ENCODE peak calls at places on chromosomes 6 and 20, in four cellular contexts. One of them, this sample, is unnamed.

GRCh38 chr6:31402324-31403282 is 792 bp upstream of the MICA start:
- DNase-seq in IMR-90: no peak
- DNase-seq in H1: no peak
- DNase-seq in neuronal stem cell: no peak
- DNase-seq in this sample: peak; percentile 59

GRCh38 chr6:155011997-155012396 is 16.9 kb downstream of the TIAM2 start:
- DNase-seq in IMR-90: no peak
- DNase-seq in H1: no peak
- DNase-seq in neuronal stem cell: no peak
- DNase-seq in this sample: no peak

GRCh38 chr6:146697921-146698320 is 99.1 kb downstream of the ADGB start:
- DNase-seq in IMR-90: no peak
- DNase-seq in H1: no peak
- DNase-seq in neuronal stem cell: no peak
- DNase-seq in this sample: no peak

GRCh38 chr6:44024597-44025219 is 102.5 kb downstream of the MRPL14 start:
- DNase-seq in IMR-90: no peak
- DNase-seq in H1: no peak
- DNase-seq in neuronal stem cell: no peak
- DNase-seq in this sample: no peak

GRCh38 chr6:165013701-165014100 is 295.7 kb downstream of the C6orf118 start:
- DNase-seq in IMR-90: no peak
- DNase-seq in H1: no peak
- DNase-seq in neuronal stem cell: no peak
- DNase-seq in this sample: no peak

GRCh38 chr20:1209447-1210387 is 6.5 kb downstream of the C20orf202 start:
- DNase-seq in IMR-90: peak; percentile 28
- DNase-seq in H1: peak; percentile 31
- DNase-seq in neuronal stem cell: no peak
- DNase-seq in this sample: peak; percentile 73

GRCh38 chr6:116217069-116217468 is 36.8 kb downstream of the TSPYL4 start:
- DNase-seq in IMR-90: peak; percentile 52
- DNase-seq in H1: no peak
- DNase-seq in neuronal stem cell: no peak
- DNase-seq in this sample: peak; percentile 47

GRCh38 chr6:65786815-65787214 is 79.8 kb upstream of the EYS start:
- DNase-seq in IMR-90: no peak
- DNase-seq in H1: no peak
- DNase-seq in neuronal stem cell: no peak
- DNase-seq in this sample: no peak

GRCh38 chr20:50121858-50122271 is 8.9 kb upstream of the UBE2V1 start:
- DNase-seq in IMR-90: peak; percentile 55
- DNase-seq in H1: no peak
- DNase-seq in neuronal stem cell: no peak
- DNase-seq in this sample: peak; percentile 74

GRCh38 chr6:138691595-138692057 is 81.9 kb upstream of the CCDC28A start:
- DNase-seq in IMR-90: peak; percentile 77
- DNase-seq in H1: no peak
- DNase-seq in neuronal stem cell: peak; percentile 9
- DNase-seq in this sample: peak; percentile 61

GRCh38 chr6:39428152-39428551 is 105.7 kb upstream of the KCNK16 start:
- DNase-seq in IMR-90: no peak
- DNase-seq in H1: no peak
- DNase-seq in neuronal stem cell: no peak
- DNase-seq in this sample: no peak

GRCh38 chr6:39433630-39434029 is 111.1 kb upstream of the KCNK16 start:
- DNase-seq in IMR-90: no peak
- DNase-seq in H1: peak; percentile 35
- DNase-seq in neuronal stem cell: no peak
- DNase-seq in this sample: no peak

GRCh38 chr6:39430446-39430845 is 107.9 kb upstream of the KCNK16 start:
- DNase-seq in IMR-90: no peak
- DNase-seq in H1: no peak
- DNase-seq in neuronal stem cell: no peak
- DNase-seq in this sample: no peak

GRCh38 chr6:39430968-39431523 is 108.5 kb upstream of the KCNK16 start:
- DNase-seq in IMR-90: no peak
- DNase-seq in H1: peak; percentile 65
- DNase-seq in neuronal stem cell: no peak
- DNase-seq in this sample: peak; percentile 24

DNA sequence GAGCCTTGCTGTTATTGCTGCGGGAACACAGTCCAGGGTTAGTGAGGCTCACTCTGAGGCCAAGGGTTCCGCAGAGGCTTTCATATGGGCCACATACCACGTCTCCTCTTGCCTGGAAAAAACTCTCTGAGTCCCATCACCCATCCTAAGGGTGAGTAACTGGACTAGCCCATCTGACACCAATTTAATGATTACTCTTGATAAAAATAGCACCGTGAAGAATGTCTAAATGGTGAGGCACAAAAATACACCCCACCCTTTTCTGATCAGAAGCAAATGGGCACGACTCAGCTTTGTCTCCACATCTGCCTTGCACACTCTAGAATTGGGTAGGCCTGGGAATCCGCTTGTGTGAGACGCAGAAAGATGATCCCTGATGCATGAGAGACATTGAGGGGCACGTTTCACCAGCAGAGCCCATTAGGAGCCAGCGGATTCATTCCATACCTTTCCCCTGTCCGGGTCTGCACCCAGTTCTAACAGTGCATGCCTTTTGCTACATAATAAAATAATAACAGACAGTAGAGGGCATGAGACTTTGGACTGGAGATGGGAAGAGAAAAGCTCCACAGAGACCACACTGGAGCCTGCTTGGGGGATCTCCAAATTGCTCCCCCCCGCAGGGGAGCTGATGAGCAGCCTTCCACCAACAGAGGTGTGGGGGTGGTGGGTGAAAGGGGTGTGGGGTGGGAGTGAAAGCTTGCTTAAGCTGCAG is 110.0 kb upstream of the KCNK16 start:
- DNase-seq in IMR-90: no peak
- DNase-seq in H1: no peak
- DNase-seq in neuronal stem cell: no peak
- DNase-seq in this sample: no peak
- H2BK120ac ChIP-seq in IMR-90: no peak overlapping the region
- H2BK120ac ChIP-seq in H1: no peak overlapping the region
- H2BK120ac ChIP-seq in neuronal stem cell: no peak overlapping the region
- H2BK120ac ChIP-seq in this sample: no peak overlapping the region

GRCh38 chr20:24797864-24798655 is 151.0 kb upstream of the CST7 start:
- DNase-seq in IMR-90: no peak
- DNase-seq in H1: no peak
- DNase-seq in neuronal stem cell: no peak
- DNase-seq in this sample: no peak
- H2AK5ac ChIP-seq in IMR-90: no peak overlapping the region
- H2AK5ac ChIP-seq in H1: no peak overlapping the region
- H2AK5ac ChIP-seq in neuronal stem cell: no peak overlapping the region
- H2AK5ac ChIP-seq in this sample: no peak overlapping the region

GRCh38 chr6:113461153-113461897 is 395.8 kb upstream of the MARCKS start:
- DNase-seq in IMR-90: peak; percentile 52
- DNase-seq in H1: no peak
- DNase-seq in neuronal stem cell: no peak
- DNase-seq in this sample: peak; percentile 21

GRCh38 chr6:113466526-113466925 is 390.6 kb upstream of the MARCKS start:
- DNase-seq in IMR-90: no peak
- DNase-seq in H1: no peak
- DNase-seq in neuronal stem cell: no peak
- DNase-seq in this sample: no peak

GRCh38 chr6:113464959-113465358 is 392.2 kb upstream of the MARCKS start:
- DNase-seq in IMR-90: peak; percentile 85
- DNase-seq in H1: no peak
- DNase-seq in neuronal stem cell: no peak
- DNase-seq in this sample: peak; percentile 22

GRCh38 chr6:113464536-113464935 is 392.6 kb upstream of the MARCKS start:
- DNase-seq in IMR-90: no peak
- DNase-seq in H1: no peak
- DNase-seq in neuronal stem cell: no peak
- DNase-seq in this sample: no peak
- H3K4me2 ChIP-seq in IMR-90: no peak overlapping the region
- H3K4me2 ChIP-seq in H1: no peak overlapping the region
- H3K4me2 ChIP-seq in neuronal stem cell: no peak overlapping the region
- H3K4me2 ChIP-seq in this sample: no peak overlapping the region

GRCh38 chr6:16345449-16346330 is 107.3 kb downstream of the GMPR start:
- DNase-seq in IMR-90: peak; percentile 93
- DNase-seq in H1: no peak
- DNase-seq in neuronal stem cell: no peak
- DNase-seq in this sample: peak; percentile 49
- H2BK120ac ChIP-seq in IMR-90: peak overlapping the region; percentile 3
- H2BK120ac ChIP-seq in H1: no peak overlapping the region
- H2BK120ac ChIP-seq in neuronal stem cell: no peak overlapping the region
- H2BK120ac ChIP-seq in this sample: no peak overlapping the region

GRCh38 chr6:33695451-33695855 is 16.0 kb downstream of the UQCC2 start:
- DNase-seq in IMR-90: no peak
- DNase-seq in H1: no peak
- DNase-seq in neuronal stem cell: no peak
- DNase-seq in this sample: no peak

GRCh38 chr6:33693186-33694158 is 18.0 kb downstream of the UQCC2 start:
- DNase-seq in IMR-90: no peak
- DNase-seq in H1: no peak
- DNase-seq in neuronal stem cell: no peak
- DNase-seq in this sample: no peak

GRCh38 chr6:33696076-33696475 is 15.4 kb downstream of the UQCC2 start:
- DNase-seq in IMR-90: no peak
- DNase-seq in H1: no peak
- DNase-seq in neuronal stem cell: no peak
- DNase-seq in this sample: no peak

GRCh38 chr6:33694977-33695376 is 16.5 kb downstream of the UQCC2 start:
- DNase-seq in IMR-90: no peak
- DNase-seq in H1: no peak
- DNase-seq in neuronal stem cell: no peak
- DNase-seq in this sample: no peak

GRCh38 chr6:33694401-33694931 is 17.0 kb downstream of the UQCC2 start:
- DNase-seq in IMR-90: peak; percentile 38
- DNase-seq in H1: no peak
- DNase-seq in neuronal stem cell: no peak
- DNase-seq in this sample: no peak
- H2AK5ac ChIP-seq in IMR-90: peak overlapping the region; percentile 61
- H2AK5ac ChIP-seq in H1: no peak overlapping the region
- H2AK5ac ChIP-seq in neuronal stem cell: no peak overlapping the region
- H2AK5ac ChIP-seq in this sample: no peak overlapping the region

DNA sequence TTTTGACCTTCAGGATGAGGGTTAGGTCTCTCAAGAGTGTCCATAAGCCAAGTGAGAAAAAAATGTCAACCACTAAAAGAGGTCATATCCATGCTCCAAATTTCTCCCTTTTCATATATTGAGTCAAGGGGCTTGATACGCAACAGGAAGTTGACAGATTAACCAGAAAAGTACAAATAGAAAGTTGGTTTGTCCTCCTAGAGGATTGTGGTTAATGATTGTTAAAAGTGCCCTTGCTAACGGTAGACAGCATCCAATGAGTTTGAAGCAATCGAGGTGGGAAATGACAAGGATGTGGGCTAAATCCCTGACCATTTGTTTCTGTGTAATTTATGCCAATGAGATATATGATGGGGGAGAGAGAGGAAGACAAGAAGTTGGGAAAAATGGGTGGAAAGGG is 18.1 kb upstream of the HBS1L start:
- DNase-seq in IMR-90: no peak
- DNase-seq in H1: no peak
- DNase-seq in neuronal stem cell: no peak
- DNase-seq in this sample: no peak
- H3K4me2 ChIP-seq in IMR-90: no peak overlapping the region
- H3K4me2 ChIP-seq in H1: no peak overlapping the region
- H3K4me2 ChIP-seq in neuronal stem cell: no peak overlapping the region
- H3K4me2 ChIP-seq in this sample: no peak overlapping the region

GRCh38 chr6:161273356-161273751 is 507 bp downstream of the AGPAT4 start:
- DNase-seq in IMR-90: peak; percentile 48
- DNase-seq in H1: no peak
- DNase-seq in neuronal stem cell: peak; percentile 80
- DNase-seq in this sample: peak; percentile 85
- H2BK120ac ChIP-seq in IMR-90: no peak overlapping the region
- H2BK120ac ChIP-seq in H1: no peak overlapping the region
- H2BK120ac ChIP-seq in neuronal stem cell: no peak overlapping the region
- H2BK120ac ChIP-seq in this sample: peak overlapping the region; percentile 85

GRCh38 chr6:149138093-149138492 is 179.4 kb upstream of the TAB2 start:
- DNase-seq in IMR-90: no peak
- DNase-seq in H1: no peak
- DNase-seq in neuronal stem cell: no peak
- DNase-seq in this sample: no peak
- H2AK5ac ChIP-seq in IMR-90: no peak overlapping the region
- H2AK5ac ChIP-seq in H1: no peak overlapping the region
- H2AK5ac ChIP-seq in neuronal stem cell: no peak overlapping the region
- H2AK5ac ChIP-seq in this sample: no peak overlapping the region

DNA sequence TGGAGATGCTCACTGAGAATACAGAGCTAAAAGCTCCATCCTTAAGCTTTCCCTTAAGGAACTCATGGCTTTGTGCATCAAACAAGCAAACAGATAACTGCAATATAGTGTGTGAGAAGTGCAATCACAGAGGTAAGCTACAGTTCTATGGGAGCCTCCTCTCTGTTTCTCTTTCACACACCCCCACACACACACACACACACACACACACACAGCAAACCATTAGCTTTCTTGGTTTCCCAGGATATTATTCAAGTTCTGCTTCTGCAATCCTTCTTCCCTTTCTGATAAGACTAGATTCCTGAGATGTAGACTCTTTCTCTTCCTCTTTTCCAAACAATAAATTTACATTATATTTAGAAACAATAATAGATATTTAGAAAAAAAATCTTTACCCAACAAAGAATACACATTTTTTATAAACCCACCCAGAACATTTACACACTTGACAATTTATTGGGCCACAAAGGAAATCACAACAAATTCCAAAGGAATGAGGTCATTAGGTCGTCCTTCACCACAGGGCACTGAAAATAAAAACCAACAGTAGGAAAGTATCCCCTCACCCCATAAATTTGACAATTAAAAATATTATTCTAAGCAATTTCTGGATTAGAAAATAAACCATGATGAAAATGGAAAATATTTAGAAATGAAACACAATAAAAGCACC is 9.2 kb upstream of the GFOD1 start:
- DNase-seq in IMR-90: no peak
- DNase-seq in H1: no peak
- DNase-seq in neuronal stem cell: no peak
- DNase-seq in this sample: peak; percentile 65
- H3K4me2 ChIP-seq in IMR-90: no peak overlapping the region
- H3K4me2 ChIP-seq in H1: no peak overlapping the region
- H3K4me2 ChIP-seq in neuronal stem cell: no peak overlapping the region
- H3K4me2 ChIP-seq in this sample: no peak overlapping the region

This sample was measured in mesendoderm.